ENCODE peak calls at places on chromosomes 12 and 14, in nine cellular contexts. One of them, this sample, is unnamed.

GRCh38 chr12:53094394-53094787 is 3.1 kb upstream of the IGFBP6 start:
- DNase-seq in uterus: no peak
- DNase-seq in tibial nerve: no peak
- DNase-seq in transverse colon: no peak
- DNase-seq in breast epithelium: no peak
- DNase-seq in ovary: no peak
- DNase-seq in IMR-90: no peak
- DNase-seq in A549: no peak
- DNase-seq in body of pancreas: no peak
- DNase-seq in this sample: no peak

GRCh38 chr12:21774358-21775129 is at the start of gene KCNJ8:
- DNase-seq in uterus: peak; percentile 83
- DNase-seq in tibial nerve: peak; percentile 33
- DNase-seq in transverse colon: peak; percentile 36
- DNase-seq in breast epithelium: no peak
- DNase-seq in ovary: peak; percentile 88
- DNase-seq in IMR-90: peak; percentile 50
- DNase-seq in A549: peak; percentile 12
- DNase-seq in body of pancreas: peak; percentile 90
- DNase-seq in this sample: peak; percentile 95

GRCh38 chr14:59271734-59272133 is 83.3 kb downstream of the DAAM1 start:
- DNase-seq in uterus: no peak
- DNase-seq in tibial nerve: no peak
- DNase-seq in transverse colon: no peak
- DNase-seq in breast epithelium: no peak
- DNase-seq in ovary: no peak
- DNase-seq in IMR-90: peak; percentile 39
- DNase-seq in A549: no peak
- DNase-seq in body of pancreas: no peak
- DNase-seq in this sample: no peak

GRCh38 chr12:113422030-113422900 is at the start of gene SDSL:
- DNase-seq in uterus: peak; percentile 27
- DNase-seq in tibial nerve: peak; percentile 56
- DNase-seq in transverse colon: peak; percentile 74
- DNase-seq in breast epithelium: no peak
- DNase-seq in ovary: peak; percentile 64
- DNase-seq in IMR-90: peak; percentile 80
- DNase-seq in A549: peak; percentile 80
- DNase-seq in body of pancreas: peak; percentile 80
- DNase-seq in this sample: peak; percentile 71

GRCh38 chr14:65361920-65362319 is 50.6 kb upstream of the FUT8 start:
- DNase-seq in uterus: no peak
- DNase-seq in tibial nerve: peak; percentile 50
- DNase-seq in transverse colon: no peak
- DNase-seq in breast epithelium: no peak
- DNase-seq in ovary: no peak
- DNase-seq in IMR-90: peak; percentile 90
- DNase-seq in A549: no peak
- DNase-seq in body of pancreas: no peak
- DNase-seq in this sample: no peak

GRCh38 chr12:100826323-100826722 is 31.7 kb downstream of the ANO4 start:
- DNase-seq in uterus: peak; percentile 15
- DNase-seq in tibial nerve: peak; percentile 32
- DNase-seq in transverse colon: peak; percentile 17
- DNase-seq in breast epithelium: peak; percentile 53
- DNase-seq in ovary: peak; percentile 59
- DNase-seq in IMR-90: peak; percentile 58
- DNase-seq in A549: peak; percentile 8
- DNase-seq in body of pancreas: peak; percentile 59
- DNase-seq in this sample: peak; percentile 33

GRCh38 chr12:120457133-120457532 is 10.9 kb downstream of the GATC start:
- DNase-seq in uterus: no peak
- DNase-seq in tibial nerve: no peak
- DNase-seq in transverse colon: no peak
- DNase-seq in breast epithelium: no peak
- DNase-seq in ovary: no peak
- DNase-seq in IMR-90: no peak
- DNase-seq in A549: peak; percentile 44
- DNase-seq in body of pancreas: no peak
- DNase-seq in this sample: no peak

GRCh38 chr12:48979602-48980388 is 1.7 kb downstream of the WNT1 start:
- DNase-seq in uterus: no peak
- DNase-seq in tibial nerve: no peak
- DNase-seq in transverse colon: peak; percentile 50
- DNase-seq in breast epithelium: no peak
- DNase-seq in ovary: no peak
- DNase-seq in IMR-90: no peak
- DNase-seq in A549: no peak
- DNase-seq in body of pancreas: peak; percentile 58
- DNase-seq in this sample: no peak

GRCh38 chr12:117494833-117495714 is 133.6 kb upstream of the NOS1 start:
- DNase-seq in uterus: no peak
- DNase-seq in tibial nerve: no peak
- DNase-seq in transverse colon: peak; percentile 9
- DNase-seq in breast epithelium: no peak
- DNase-seq in ovary: no peak
- DNase-seq in IMR-90: no peak
- DNase-seq in A549: no peak
- DNase-seq in body of pancreas: peak; percentile 86
- DNase-seq in this sample: no peak

GRCh38 chr12:9669534-9669933 is at the start of gene CLEC2D:
- DNase-seq in uterus: no peak
- DNase-seq in tibial nerve: no peak
- DNase-seq in transverse colon: no peak
- DNase-seq in breast epithelium: no peak
- DNase-seq in ovary: no peak
- DNase-seq in IMR-90: no peak
- DNase-seq in A549: no peak
- DNase-seq in body of pancreas: no peak
- DNase-seq in this sample: no peak

GRCh38 chr14:24224618-24225071 is 7.5 kb downstream of the NEDD8 start:
- DNase-seq in uterus: no peak
- DNase-seq in tibial nerve: no peak
- DNase-seq in transverse colon: no peak
- DNase-seq in breast epithelium: no peak
- DNase-seq in ovary: no peak
- DNase-seq in IMR-90: peak; percentile 87
- DNase-seq in A549: no peak
- DNase-seq in body of pancreas: no peak
- DNase-seq in this sample: no peak

GRCh38 chr12:52831251-52831650 is 2.9 kb downstream of the KRT79 start:
- DNase-seq in uterus: no peak
- DNase-seq in tibial nerve: no peak
- DNase-seq in transverse colon: no peak
- DNase-seq in breast epithelium: peak; percentile 36
- DNase-seq in ovary: no peak
- DNase-seq in IMR-90: no peak
- DNase-seq in A549: no peak
- DNase-seq in body of pancreas: no peak
- DNase-seq in this sample: no peak

GRCh38 chr12:72277415-72277814 is 5.2 kb downstream of the TRHDE start:
- DNase-seq in uterus: no peak
- DNase-seq in tibial nerve: no peak
- DNase-seq in transverse colon: no peak
- DNase-seq in breast epithelium: no peak
- DNase-seq in ovary: no peak
- DNase-seq in IMR-90: peak; percentile 81
- DNase-seq in A549: no peak
- DNase-seq in body of pancreas: no peak
- DNase-seq in this sample: no peak

GRCh38 chr14:23588884-23589598 is 10.5 kb upstream of the JPH4 start:
- DNase-seq in uterus: peak; percentile 81
- DNase-seq in tibial nerve: peak; percentile 70
- DNase-seq in transverse colon: peak; percentile 92
- DNase-seq in breast epithelium: peak; percentile 94
- DNase-seq in ovary: peak; percentile 94
- DNase-seq in IMR-90: peak; percentile 84
- DNase-seq in A549: peak; percentile 90
- DNase-seq in body of pancreas: peak; percentile 98
- DNase-seq in this sample: peak; percentile 84

GRCh38 chr12:25054783-25055144 is 105.9 kb upstream of the BCAT1 start:
- DNase-seq in uterus: no peak
- DNase-seq in tibial nerve: no peak
- DNase-seq in transverse colon: no peak
- DNase-seq in breast epithelium: no peak
- DNase-seq in ovary: no peak
- DNase-seq in IMR-90: peak; percentile 66
- DNase-seq in A549: no peak
- DNase-seq in body of pancreas: peak; percentile 34
- DNase-seq in this sample: no peak

GRCh38 chr12:89760783-89761182 is 52.1 kb upstream of the ATP2B1 start:
- DNase-seq in uterus: no peak
- DNase-seq in tibial nerve: no peak
- DNase-seq in transverse colon: no peak
- DNase-seq in breast epithelium: no peak
- DNase-seq in ovary: no peak
- DNase-seq in IMR-90: no peak
- DNase-seq in A549: no peak
- DNase-seq in body of pancreas: no peak
- DNase-seq in this sample: no peak

GRCh38 chr12:81070846-81071245 is 7.0 kb upstream of the ACSS3 start:
- DNase-seq in uterus: no peak
- DNase-seq in tibial nerve: no peak
- DNase-seq in transverse colon: no peak
- DNase-seq in breast epithelium: no peak
- DNase-seq in ovary: no peak
- DNase-seq in IMR-90: no peak
- DNase-seq in A549: no peak
- DNase-seq in body of pancreas: no peak
- DNase-seq in this sample: no peak

GRCh38 chr12:106154781-106155273 is 16.1 kb upstream of the NUAK1 start:
- DNase-seq in uterus: no peak
- DNase-seq in tibial nerve: no peak
- DNase-seq in transverse colon: no peak
- DNase-seq in breast epithelium: no peak
- DNase-seq in ovary: no peak
- DNase-seq in IMR-90: no peak
- DNase-seq in A549: no peak
- DNase-seq in body of pancreas: no peak
- DNase-seq in this sample: no peak

GRCh38 chr12:2960996-2961616 is 1.9 kb downstream of the TEAD4 start:
- DNase-seq in uterus: no peak
- DNase-seq in tibial nerve: no peak
- DNase-seq in transverse colon: no peak
- DNase-seq in breast epithelium: no peak
- DNase-seq in ovary: no peak
- DNase-seq in IMR-90: peak; percentile 18
- DNase-seq in A549: no peak
- DNase-seq in body of pancreas: no peak
- DNase-seq in this sample: no peak

GRCh38 chr12:19447386-19447785 is 8.1 kb downstream of the AEBP2 start:
- DNase-seq in uterus: no peak
- DNase-seq in tibial nerve: no peak
- DNase-seq in transverse colon: no peak
- DNase-seq in breast epithelium: no peak
- DNase-seq in ovary: no peak
- DNase-seq in IMR-90: no peak
- DNase-seq in A549: no peak
- DNase-seq in body of pancreas: no peak
- DNase-seq in this sample: no peak

DNA sequence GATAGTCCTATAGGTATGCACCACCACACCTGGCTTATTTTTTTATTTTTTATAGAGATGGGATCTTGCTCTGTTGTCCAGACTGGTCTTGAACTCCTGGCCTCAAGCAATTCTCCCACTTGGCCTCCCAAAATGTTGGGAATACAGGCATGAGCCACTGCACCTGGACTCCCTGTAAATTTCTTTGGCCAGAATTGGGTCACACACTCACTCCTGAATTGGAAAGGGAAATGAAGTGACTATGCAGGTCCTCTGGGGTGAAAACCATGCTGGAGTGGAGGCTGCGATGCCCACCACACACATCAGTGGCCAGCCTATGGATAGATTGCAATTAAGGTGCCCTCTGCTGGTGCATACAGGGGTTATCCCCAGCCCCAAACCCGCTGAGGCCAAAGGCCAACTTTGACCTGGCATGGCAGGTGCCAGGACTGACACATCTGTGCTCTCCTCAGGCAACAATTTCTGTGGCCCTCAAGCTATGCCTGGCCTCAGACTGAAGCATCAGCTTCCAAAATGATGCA is 125.6 kb downstream of the SLC38A6 start:
- DNase-seq in uterus: no peak
- DNase-seq in tibial nerve: no peak
- DNase-seq in transverse colon: no peak
- DNase-seq in breast epithelium: no peak
- DNase-seq in ovary: no peak
- DNase-seq in IMR-90: no peak
- DNase-seq in A549: no peak
- DNase-seq in body of pancreas: no peak
- DNase-seq in this sample: no peak
- H3K4me1 ChIP-seq in uterus: no peaks in the 10 kb centered on the region
- H3K4me1 ChIP-seq in tibial nerve: peaks cover 21% of the 10 kb centered on the region
- H3K4me1 ChIP-seq in transverse colon: peaks cover 15% of the 10 kb centered on the region
- H3K4me1 ChIP-seq in breast epithelium: peaks cover 6% of the 10 kb centered on the region
- H3K4me1 ChIP-seq in ovary: no peaks in the 10 kb centered on the region
- H3K4me1 ChIP-seq in IMR-90: peaks cover 43% of the 10 kb centered on the region
- H3K4me1 ChIP-seq in A549: peaks cover 32% of the 10 kb centered on the region
- H3K4me1 ChIP-seq in body of pancreas: no peaks in the 10 kb centered on the region
- H3K4me1 ChIP-seq in this sample: peaks cover 27% of the 10 kb centered on the region

GRCh38 chr14:75607044-75607443 is 28.6 kb downstream of the FLVCR2 start:
- DNase-seq in uterus: no peak
- DNase-seq in tibial nerve: no peak
- DNase-seq in transverse colon: no peak
- DNase-seq in breast epithelium: no peak
- DNase-seq in ovary: no peak
- DNase-seq in IMR-90: no peak
- DNase-seq in A549: no peak
- DNase-seq in body of pancreas: no peak
- DNase-seq in this sample: no peak
- TF ChIP-seq POLR2A in uterus: no peak
- TF ChIP-seq POLR2A in tibial nerve: no peak
- TF ChIP-seq POLR2A in transverse colon: no peak
- TF ChIP-seq POLR2A in breast epithelium: no peak
- TF ChIP-seq POLR2A in ovary: no peak
- TF ChIP-seq POLR2A in IMR-90: no peak
- TF ChIP-seq POLR2A in A549: no peak
- TF ChIP-seq POLR2A in body of pancreas: no peak
- TF ChIP-seq POLR2A in this sample: no peak

GRCh38 chr12:132765366-132765765 is 3.7 kb upstream of the ANKLE2 start:
- DNase-seq in uterus: no peak
- DNase-seq in tibial nerve: no peak
- DNase-seq in transverse colon: no peak
- DNase-seq in breast epithelium: no peak
- DNase-seq in ovary: no peak
- DNase-seq in IMR-90: no peak
- DNase-seq in A549: no peak
- DNase-seq in body of pancreas: no peak
- DNase-seq in this sample: no peak
- H3K4me1 ChIP-seq in uterus: no peaks in the 10 kb centered on the region
- H3K4me1 ChIP-seq in tibial nerve: peaks cover 5% of the 10 kb centered on the region
- H3K4me1 ChIP-seq in transverse colon: peaks cover 26% of the 10 kb centered on the region
- H3K4me1 ChIP-seq in breast epithelium: peaks cover under 1% of the 10 kb centered on the region
- H3K4me1 ChIP-seq in ovary: peaks cover 10% of the 10 kb centered on the region
- H3K4me1 ChIP-seq in IMR-90: peaks cover 5% of the 10 kb centered on the region
- H3K4me1 ChIP-seq in A549: no peaks in the 10 kb centered on the region
- H3K4me1 ChIP-seq in body of pancreas: peaks cover 4% of the 10 kb centered on the region
- H3K4me1 ChIP-seq in this sample: peaks cover 30% of the 10 kb centered on the region

GRCh38 chr14:75222208-75222701 is 45.8 kb upstream of the TMED10 start:
- DNase-seq in uterus: no peak
- DNase-seq in tibial nerve: no peak
- DNase-seq in transverse colon: no peak
- DNase-seq in breast epithelium: no peak
- DNase-seq in ovary: no peak
- DNase-seq in IMR-90: peak; percentile 92
- DNase-seq in A549: no peak
- DNase-seq in body of pancreas: no peak
- DNase-seq in this sample: peak; percentile 39
- TF ChIP-seq POLR2A in uterus: no peak
- TF ChIP-seq POLR2A in tibial nerve: no peak
- TF ChIP-seq POLR2A in transverse colon: no peak
- TF ChIP-seq POLR2A in breast epithelium: no peak
- TF ChIP-seq POLR2A in ovary: no peak
- TF ChIP-seq POLR2A in IMR-90: no peak
- TF ChIP-seq POLR2A in A549: no peak
- TF ChIP-seq POLR2A in body of pancreas: no peak
- TF ChIP-seq POLR2A in this sample: no peak

This sample was measured in heart left ventricle.